ENCODE peak calls at places on chromosome 5, in six cellular contexts. B, A, U, O, R and X are unnamed samples. For H3K9me3, the result is how much of the 10 kb centered on the place peaks cover.

GRCh38 chr5:115815693-115816225 is 700 bp downstream of the CDO1 start:
- DNase-seq in O (no peak), R (no peak), A (no peak), U (no peak), B (no peak), X (no peak)

GRCh38 chr5:31937226-31937625 is 236.9 kb downstream of the GOLPH3 start:
- DNase-seq in U (no peak), R (no peak), A (no peak), O (no peak), B (no peak), X (no peak)

GRCh38 chr5:125249400-125249799 is 503.0 kb upstream of the ZNF608 start:
- DNase-seq in R (no peak), U (no peak), A (no peak), O (no peak), B (no peak), X (no peak)

GRCh38 chr5:10761842-10762165 is 770 bp upstream of the DAP start:
- DNase-seq in R (no peak), O (peak), B (no peak), A (peak), U (no peak), X (no peak)

GRCh38 chr5:40384782-40385390 is 294.8 kb upstream of the PTGER4 start:
- DNase-seq in U (no peak), R (no peak), A (no peak), B (no peak), O (no peak), X (no peak)

GRCh38 chr5:151499636-151500035 is 52.2 kb downstream of the SLC36A1 start:
- DNase-seq in B (no peak), U (no peak), O (no peak), R (no peak), A (no peak), X (no peak)

GRCh38 chr5:10376530-10376929 is 23.0 kb downstream of the MARCHF6 start:
- DNase-seq in O (no peak), B (no peak), A (no peak), U (no peak), R (no peak), X (no peak)

GRCh38 chr5:761854-762685 is 22.5 kb downstream of the ZDHHC11B start:
- DNase-seq in U (no peak), R (no peak), B (no peak), O (no peak), A (no peak), X (no peak)

GRCh38 chr5:176870110-176870591 is 29.0 kb downstream of the HK3 start:
- DNase-seq in R (peak), U (no peak), B (no peak), O (peak), A (peak), X (no peak)

GRCh38 chr5:43304520-43304919 is 8.7 kb downstream of the HMGCS1 start:
- DNase-seq in U (no peak), B (no peak), O (no peak), A (no peak), R (no peak), X (no peak)

GRCh38 chr5:154541553-154541952 is 63.5 kb upstream of the HAND1 start:
- DNase-seq in B (no peak), A (no peak), O (no peak), R (no peak), U (no peak), X (no peak)

GRCh38 chr5:77449277-77449676 is 42.8 kb downstream of the WDR41 start:
- DNase-seq in R (no peak), O (no peak), U (no peak), A (no peak), B (no peak), X (no peak)

GRCh38 chr5:180259260-180259611 is 32.6 kb downstream of the MAPK9 start:
- DNase-seq in R (no peak), A (peak), B (no peak), O (no peak), U (no peak), X (no peak)
- H3K9me3 ChIP-seq in R (half or more), A (half or more), B (half or more), O (under half), U (half or more), X (under half)

GRCh38 chr5:159303286-159303685 is 27.0 kb downstream of the IL12B start:
- DNase-seq in U (no peak), R (no peak), A (no peak), B (no peak), O (no peak), X (no peak)
- H3K9me3 ChIP-seq in U (under half), R (under half), A (under half), B (under half), O (under half), X (under half)

GRCh38 chr5:25950681-25951080 is 1087.7 kb downstream of the CDH9 start:
- DNase-seq in U (no peak), A (no peak), B (no peak), R (no peak), O (no peak), X (no peak)

GRCh38 chr5:25955337-25955736 is 1083.0 kb downstream of the CDH9 start:
- DNase-seq in R (no peak), B (no peak), A (no peak), U (no peak), O (no peak), X (no peak)
- H3K9me3 ChIP-seq in R (under half), B (under half), A (under half), U (under half), O (under half), X (under half)

DNA sequence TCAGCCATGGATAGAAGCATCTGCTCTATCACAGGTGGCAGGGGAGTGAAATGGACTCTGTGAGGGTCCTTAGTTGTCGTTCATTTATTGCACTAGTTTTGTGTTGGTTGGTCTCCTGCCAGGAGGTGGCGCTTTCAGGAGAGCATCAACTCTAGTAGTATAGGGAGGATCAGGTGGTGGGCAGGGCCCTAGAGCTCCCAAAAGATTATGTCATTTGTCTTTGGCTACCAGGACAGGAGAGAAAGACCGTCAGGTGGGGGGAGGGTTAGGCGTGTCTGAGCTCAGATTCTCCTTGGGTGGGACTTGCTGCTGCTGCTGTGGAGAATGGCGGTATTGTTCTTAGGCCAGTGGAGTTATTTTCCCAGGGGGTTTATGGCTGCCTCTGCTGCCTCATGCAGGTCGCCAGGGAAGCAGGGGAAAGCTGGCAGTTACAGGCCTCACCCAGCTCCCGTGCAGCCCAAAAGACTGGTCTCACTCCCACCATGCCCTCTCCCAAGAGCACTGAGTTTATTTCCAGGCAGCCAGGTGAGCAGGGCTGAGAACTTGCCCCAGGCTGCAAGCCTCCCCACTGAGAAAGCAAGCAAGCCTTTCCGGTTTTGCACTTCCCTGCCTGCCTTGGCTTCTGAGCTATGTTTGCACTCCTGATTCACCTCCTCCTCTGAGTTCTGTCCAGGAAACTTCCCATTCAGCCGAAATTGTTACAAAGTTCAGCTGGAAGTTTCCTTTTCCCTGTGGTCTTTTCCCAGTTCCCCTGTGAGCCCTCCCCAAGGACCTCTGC is 317.3 kb downstream of the TAF11L14 start:
- DNase-seq in U (no peak), O (no peak), B (no peak), R (peak), A (no peak), X (no peak)
- H3K9me3 ChIP-seq in U (under half), O (under half), B (under half), R (under half), A (under half), X (under half)

GRCh38 chr5:160802567-160802966 is 49.4 kb downstream of the ATP10B start:
- DNase-seq in A (no peak), U (no peak), B (no peak), O (peak), R (no peak), X (no peak)

GRCh38 chr5:160805376-160805775 is 46.6 kb downstream of the ATP10B start:
- DNase-seq in O (no peak), R (no peak), A (no peak), B (no peak), U (no peak), X (no peak)

GRCh38 chr5:160799160-160799559 is 52.9 kb downstream of the ATP10B start:
- DNase-seq in U (no peak), B (no peak), A (no peak), R (no peak), O (peak), X (no peak)

GRCh38 chr5:160797020-160797419 is 55.0 kb downstream of the ATP10B start:
- DNase-seq in R (no peak), B (no peak), O (no peak), A (no peak), U (no peak), X (no peak)

GRCh38 chr5:160800375-160800774 is 51.6 kb downstream of the ATP10B start:
- DNase-seq in A (no peak), R (no peak), B (no peak), U (no peak), O (no peak), X (no peak)
- H3K9me3 ChIP-seq in A (under half), R (under half), B (under half), U (under half), O (under half), X (under half)

GRCh38 chr5:3330442-3330841 is 265.2 kb upstream of the IRX1 start:
- DNase-seq in U (no peak), A (no peak), R (no peak), B (no peak), O (no peak), X (no peak)
- H3K9me3 ChIP-seq in U (under half), A (under half), R (under half), B (under half), O (under half), X (under half)

DNA sequence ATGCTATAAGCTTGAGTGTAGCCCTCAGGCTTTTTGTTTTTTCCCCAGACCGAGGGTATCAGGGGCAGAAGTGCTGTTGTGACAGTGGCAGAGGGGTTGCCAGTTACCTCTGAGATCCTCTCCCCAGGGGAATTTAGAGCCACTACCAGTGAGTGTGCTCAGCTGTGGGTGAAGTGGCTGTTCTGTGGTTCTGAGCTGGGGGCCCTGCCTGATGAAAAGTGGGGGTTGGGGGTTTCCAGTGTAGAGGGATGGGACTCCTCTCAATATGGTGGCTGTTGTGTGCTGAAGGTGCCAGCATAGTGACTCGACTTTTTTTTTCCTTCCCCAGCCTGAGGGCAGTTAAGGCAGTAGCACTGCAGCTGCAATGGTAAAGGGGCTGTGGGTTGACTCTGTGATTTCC is 506.7 kb downstream of the TMEM232 start:
- DNase-seq in A (no peak), O (no peak), B (no peak), R (no peak), U (no peak), X (no peak)
- H3K9me3 ChIP-seq in A (under half), O (under half), B (under half), R (under half), U (under half), X (under half)